ENCODE peak calls at places on chromosomes 6 and 20, in four cellular contexts. E, K, A and L are unnamed samples.

GRCh38 chr6:27126815-27127537 is 120.5 kb upstream of the PRSS16 start:
- DNase-seq in E (peak), K (peak), A (peak), L (peak)

GRCh38 chr20:50837532-50838321 is 42.9 kb downstream of the BCAS4 start:
- DNase-seq in K (no peak), A (peak), E (no peak), L (no peak)

GRCh38 chr6:168060521-168060931 is 18.5 kb downstream of the FRMD1 start:
- DNase-seq in E (no peak), K (peak), A (peak), L (peak)

GRCh38 chr6:106119526-106119925 is 33.4 kb downstream of the PRDM1 start:
- DNase-seq in K (no peak), A (no peak), E (no peak), L (no peak)

GRCh38 chr6:69696273-69696672 is 100.5 kb downstream of the LMBRD1 start:
- DNase-seq in E (no peak), K (no peak), A (no peak), L (no peak)

GRCh38 chr6:2891768-2892170 is 11.3 kb downstream of the SERPINB9 start:
- DNase-seq in E (peak), K (no peak), A (no peak), L (no peak)

GRCh38 chr6:170096191-170096802 is 194.6 kb downstream of the DLL1 start:
- DNase-seq in K (no peak), A (no peak), E (no peak), L (no peak)

GRCh38 chr6:164455835-164456234 is 853.6 kb downstream of the C6orf118 start:
- DNase-seq in E (no peak), A (no peak), K (peak), L (no peak)

GRCh38 chr20:51631011-51631950 is 88.8 kb upstream of the NFATC2 start:
- DNase-seq in E (no peak), K (peak), A (peak), L (peak)

GRCh38 chr6:152426276-152426675 is 210.9 kb downstream of the SYNE1 start:
- DNase-seq in E (no peak), A (no peak), K (no peak), L (no peak)

GRCh38 chr6:157840776-157841175 is 17.7 kb downstream of the SNX9 start:
- DNase-seq in E (no peak), K (peak), A (no peak), L (no peak)

GRCh38 chr20:51404297-51405060 is 138.0 kb downstream of the NFATC2 start:
- DNase-seq in A (no peak), K (no peak), E (peak), L (no peak)

GRCh38 chr6:82872092-82872635 is 193.5 kb downstream of the UBE3D start:
- DNase-seq in E (no peak), K (no peak), A (no peak), L (peak)

GRCh38 chr6:99151634-99152344 is 197.7 kb downstream of the FAXC start:
- DNase-seq in A (peak), K (peak), E (peak), L (peak)

GRCh38 chr6:125175459-125175858 is 21.9 kb downstream of the TPD52L1 start:
- DNase-seq in K (no peak), A (no peak), E (no peak), L (no peak)

GRCh38 chr6:22551280-22551679 is 18.1 kb upstream of the HDGFL1 start:
- DNase-seq in E (no peak), K (no peak), A (no peak), L (no peak)

GRCh38 chr6:16205377-16206144 is 32.8 kb upstream of the GMPR start:
- DNase-seq in A (no peak), K (no peak), E (peak), L (no peak)

GRCh38 chr6:5905431-5906339 is 101.0 kb downstream of the NRN1 start:
- DNase-seq in K (no peak), E (no peak), A (no peak), L (no peak)

GRCh38 chr6:133353061-133353460 is 111.9 kb downstream of the EYA4 start:
- DNase-seq in K (no peak), A (no peak), E (no peak), L (no peak)

GRCh38 chr6:151118453-151119123 is 121.2 kb upstream of the AKAP12 start:
- DNase-seq in A (no peak), E (no peak), K (no peak), L (peak)

GRCh38 chr6:11062083-11062482 is 18.0 kb upstream of the ELOVL2 start:
- DNase-seq in A (no peak), E (no peak), K (no peak), L (no peak)

GRCh38 chr20:9261781-9262180 is 192.9 kb downstream of the PLCB4 start:
- DNase-seq in K (no peak), E (no peak), A (no peak), L (no peak)

GRCh38 chr20:6061544-6061943 is 7.7 kb upstream of the LRRN4 start:
- DNase-seq in K (no peak), E (no peak), A (no peak), L (no peak)

GRCh38 chr6:157764346-157765068 is 58.5 kb upstream of the SNX9 start:
- DNase-seq in K (peak), A (peak), E (peak), L (peak)

GRCh38 chr6:117548797-117549301 is 53.5 kb downstream of the GOPC start:
- DNase-seq in K (peak), A (no peak), E (no peak), L (peak)

GRCh38 chr6:117550078-117550600 is 52.2 kb downstream of the GOPC start:
- DNase-seq in A (no peak), E (no peak), K (no peak), L (no peak)

GRCh38 chr6:117549606-117550005 is 52.7 kb downstream of the GOPC start:
- DNase-seq in K (no peak), E (no peak), A (no peak), L (no peak)

GRCh38 chr6:117546674-117547073 is 55.6 kb downstream of the GOPC start:
- DNase-seq in K (no peak), E (no peak), A (no peak), L (no peak)

GRCh38 chr6:117547688-117548621 is 54.4 kb downstream of the GOPC start:
- DNase-seq in E (no peak), K (no peak), A (no peak), L (no peak)
- TF ChIP-seq MYC in E (no peak), K (no peak), A (no peak), L (no peak)

DNA sequence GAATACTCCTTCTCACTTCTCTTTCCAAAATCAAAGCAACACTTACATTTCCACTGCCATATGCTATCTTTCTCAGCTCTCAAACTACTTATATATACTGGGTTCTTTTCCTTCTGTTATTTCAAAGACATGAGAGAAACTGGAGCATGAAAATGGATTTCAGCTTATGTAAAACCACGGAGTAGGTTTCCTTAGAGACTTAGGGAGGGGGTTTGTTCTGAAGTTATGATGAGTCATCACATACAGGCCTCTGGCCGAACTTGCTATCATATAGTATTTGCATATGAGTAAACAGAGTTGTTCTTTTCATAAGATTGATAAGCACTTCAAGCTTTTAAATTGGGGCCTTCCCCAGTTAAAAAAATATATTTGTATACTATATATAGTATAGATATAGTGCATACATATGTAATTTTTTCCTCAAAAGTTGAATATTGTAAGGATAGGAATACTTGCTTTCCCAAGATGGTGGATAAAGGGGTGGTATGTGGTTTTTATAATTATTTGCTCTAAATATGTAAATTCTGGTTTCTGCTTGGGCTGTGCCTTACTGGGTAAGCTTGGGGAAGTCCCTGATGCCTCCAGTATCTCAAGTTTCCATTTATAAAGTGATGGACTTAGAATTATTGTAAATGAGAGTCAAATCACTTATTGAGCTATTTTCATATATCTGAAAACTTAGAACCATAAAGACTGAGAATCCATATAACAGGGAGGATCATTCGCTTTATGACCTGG is 273.9 kb downstream of the RFPL4B start:
- DNase-seq in E (no peak), K (no peak), A (no peak), L (no peak)
- TF ChIP-seq MYC in E (no peak), K (no peak), A (no peak), L (no peak)

GRCh38 chr20:38645980-38646858 is 44.6 kb downstream of the ARHGAP40 start:
- DNase-seq in A (peak), K (peak), E (peak), L (peak)

GRCh38 chr20:38651154-38651553 is 49.5 kb downstream of the ARHGAP40 start:
- DNase-seq in A (no peak), E (no peak), K (peak), L (no peak)

GRCh38 chr20:38651562-38651961 is 50.0 kb downstream of the ARHGAP40 start:
- DNase-seq in K (no peak), E (no peak), A (no peak), L (no peak)

GRCh38 chr20:38650010-38650409 is 48.4 kb downstream of the ARHGAP40 start:
- DNase-seq in K (no peak), E (no peak), A (no peak), L (no peak)

GRCh38 chr20:38649275-38649891 is 47.8 kb downstream of the ARHGAP40 start:
- DNase-seq in E (no peak), K (peak), A (peak), L (peak)
- TF ChIP-seq MYC in E (no peak), K (no peak), A (no peak), L (no peak)

DNA sequence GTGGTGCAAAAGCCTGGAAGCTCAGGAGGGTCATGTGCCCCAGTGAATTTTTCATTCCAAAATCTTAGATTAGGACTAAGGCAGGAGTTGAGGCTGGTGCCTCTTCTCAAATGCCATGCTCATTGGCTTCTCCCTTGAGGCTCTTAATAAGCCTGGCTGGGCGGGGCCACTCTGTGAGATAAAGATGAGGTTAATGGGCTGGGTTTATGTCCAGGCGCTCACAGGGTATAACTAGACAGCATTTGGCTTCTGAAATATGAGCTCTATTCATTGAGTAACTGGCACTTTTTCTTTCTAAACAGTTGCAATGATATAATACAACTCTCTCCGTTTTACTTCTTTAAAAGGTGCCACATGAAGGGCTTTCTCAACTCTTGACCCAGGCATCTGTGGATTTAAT is 156.3 kb downstream of the SCML4 start:
- DNase-seq in K (no peak), A (no peak), E (no peak), L (no peak)
- TF ChIP-seq MYC in K (no peak), A (no peak), E (no peak), L (no peak)